ENCODE peak calls at places on chromosomes 4 and X, in nine cellular contexts. V is activated CD8-positive, alpha-beta T cell treated with anti-CD3 and anti-CD28 coated beads for 36 hours; N is hypothalamus; D is uterus; A is ovary; Y is activated naive CD4-positive, alpha-beta T cell treated with anti-CD3 and anti-CD28 coated beads, Interleukin-2, amount 50 U/mL, for 16 hours; E is NCI-H1105 treated with DMSO at 0.1 percent for 48 hours; I is stimulated activated CD8-positive, alpha-beta memory T cell treated with anti-CD3 and anti-CD28 coated beads, Interleukin-4, amount 100 ng/mL, for 4 hours; O is dorsolateral prefrontal cortex. G is an unnamed sample.

GRCh38 chr4:73763877-73764276 is 23.5 kb downstream of the CXCL8 start:
- DNase-seq in Y (no peak), E (no peak), A (no peak), O (no peak), N (no peak), I (no peak), D (no peak), V (no peak), G (no peak)

GRCh38 chr4:106495498-106495897 is 126.9 kb upstream of the GIMD1 start:
- DNase-seq in V (no peak), I (no peak), A (no peak), E (no peak), Y (no peak), O (no peak), D (no peak), N (no peak), G (no peak)

GRCh38 chrX:10900585-10901289 is 210.4 kb upstream of the HCCS start:
- DNase-seq in A (no peak), O (no peak), V (no peak), N (no peak), Y (no peak), I (no peak), E (no peak), D (no peak), G (no peak)

GRCh38 chrX:150842198-150842553 is 56.3 kb downstream of the CD99L2 start:
- DNase-seq in E (peak), V (no peak), Y (no peak), N (no peak), I (no peak), O (no peak), A (no peak), D (no peak), G (no peak)

GRCh38 chrX:63349307-63349706 is 1.8 kb downstream of the SPIN4 start:
- DNase-seq in N (no peak), A (no peak), V (no peak), Y (no peak), E (peak), I (no peak), D (no peak), O (no peak), G (no peak)

GRCh38 chr4:151801547-151802516 is 41.0 kb upstream of the GATB start:
- DNase-seq in V (peak), A (no peak), D (peak), O (no peak), Y (peak), E (peak), I (peak), N (no peak), G (peak)

GRCh38 chr4:102730968-102731533 is 29.7 kb downstream of the MANBA start:
- DNase-seq in A (no peak), Y (no peak), E (no peak), V (no peak), O (no peak), D (no peak), I (no peak), N (no peak), G (no peak)

GRCh38 chr4:177041356-177041755 is 248.6 kb upstream of the VEGFC start:
- DNase-seq in V (no peak), Y (no peak), N (no peak), D (no peak), I (no peak), A (no peak), O (no peak), E (no peak), G (no peak)

GRCh38 chrX:13254076-13254785 is 65.6 kb downstream of the ATXN3L start:
- DNase-seq in Y (no peak), O (no peak), A (peak), D (peak), I (no peak), N (no peak), V (peak), E (no peak), G (no peak)